ENCODE peak calls at places on chromosomes 16 and 17, in nine cellular contexts. Y is endothelial cell of umbilical vein, O is Panc1, P is bronchial epithelial cell, T is pancreas, A is cardiac fibroblast, R is IMR-90, W is tibial artery, V is BE2C. B is an unnamed sample.

GRCh38 chr17:5826384-5826783 is 242.1 kb upstream of the NLRP1 start:
- DNase-seq in P (peak), W (no peak), V (no peak), O (peak), T (no peak), R (peak), Y (peak), A (no peak), B (no peak)

GRCh38 chr16:89710709-89711564 is 9.4 kb upstream of the SPATA2L start:
- DNase-seq in O (no peak), Y (no peak), P (no peak), V (no peak), T (no peak), W (no peak), R (no peak), A (no peak), B (no peak)

GRCh38 chr16:21265104-21265825 is 12.8 kb downstream of the CRYM start:
- DNase-seq in O (no peak), W (no peak), A (no peak), T (no peak), Y (no peak), R (no peak), P (no peak), V (no peak), B (no peak)

GRCh38 chr17:15154618-15155017 is 110.5 kb downstream of the PMP22 start:
- DNase-seq in R (peak), W (no peak), V (no peak), O (no peak), T (no peak), Y (no peak), P (peak), A (peak), B (no peak)

GRCh38 chr17:69339937-69340336 is 13.0 kb upstream of the ABCA5 start:
- DNase-seq in T (no peak), V (no peak), Y (no peak), A (no peak), R (no peak), W (no peak), O (no peak), P (no peak), B (no peak)

GRCh38 chr16:72938426-72939164 is 109.3 kb downstream of the ZFHX3 start:
- DNase-seq in A (peak), R (peak), O (no peak), V (peak), Y (peak), T (peak), P (peak), W (peak), B (no peak)

GRCh38 chr17:58156839-58157803 is 8.9 kb downstream of the OR4D1 start:
- DNase-seq in Y (no peak), P (no peak), V (peak), W (no peak), T (no peak), O (no peak), A (peak), R (no peak), B (peak)

GRCh38 chr17:82358467-82359350 is at the start of gene TEX19:
- DNase-seq in P (no peak), A (no peak), T (no peak), Y (no peak), W (no peak), O (no peak), R (no peak), V (peak), B (peak)

GRCh38 chr17:33475594-33475993 is 182.5 kb upstream of the ASIC2 start:
- DNase-seq in Y (no peak), A (no peak), P (no peak), T (no peak), W (no peak), O (no peak), V (peak), R (no peak), B (no peak)

GRCh38 chr17:41026668-41027471 is at the start of gene KRTAP1-5:
- DNase-seq in O (no peak), T (no peak), Y (no peak), R (peak), A (peak), W (no peak), V (no peak), P (peak), B (no peak)

GRCh38 chr17:28725660-28726395 is at the start of gene TLCD1:
- DNase-seq in Y (peak), P (peak), V (peak), O (no peak), T (peak), A (peak), W (peak), R (peak), B (peak)

GRCh38 chr16:79169239-79169638 is 431.3 kb downstream of the MAF start:
- DNase-seq in O (no peak), A (no peak), Y (no peak), P (no peak), W (no peak), V (no peak), R (no peak), T (peak), B (no peak)

GRCh38 chr17:1727258-1727789 is 2.8 kb downstream of the WDR81 start:
- DNase-seq in T (no peak), Y (no peak), R (no peak), A (no peak), P (no peak), O (no peak), V (no peak), W (no peak), B (no peak)

GRCh38 chr17:1725642-1726511 is 1.4 kb downstream of the WDR81 start:
- DNase-seq in W (no peak), O (no peak), A (no peak), R (no peak), P (no peak), Y (no peak), T (peak), V (no peak), B (no peak)

GRCh38 chr17:1724351-1724868 is at the start of gene WDR81:
- DNase-seq in Y (peak), W (peak), O (no peak), V (peak), A (peak), R (peak), T (peak), P (peak), B (peak)

GRCh38 chr17:1726626-1727257 is 2.2 kb downstream of the WDR81 start:
- DNase-seq in Y (no peak), W (no peak), P (no peak), T (peak), V (no peak), A (no peak), O (no peak), R (no peak), B (no peak)

DNA sequence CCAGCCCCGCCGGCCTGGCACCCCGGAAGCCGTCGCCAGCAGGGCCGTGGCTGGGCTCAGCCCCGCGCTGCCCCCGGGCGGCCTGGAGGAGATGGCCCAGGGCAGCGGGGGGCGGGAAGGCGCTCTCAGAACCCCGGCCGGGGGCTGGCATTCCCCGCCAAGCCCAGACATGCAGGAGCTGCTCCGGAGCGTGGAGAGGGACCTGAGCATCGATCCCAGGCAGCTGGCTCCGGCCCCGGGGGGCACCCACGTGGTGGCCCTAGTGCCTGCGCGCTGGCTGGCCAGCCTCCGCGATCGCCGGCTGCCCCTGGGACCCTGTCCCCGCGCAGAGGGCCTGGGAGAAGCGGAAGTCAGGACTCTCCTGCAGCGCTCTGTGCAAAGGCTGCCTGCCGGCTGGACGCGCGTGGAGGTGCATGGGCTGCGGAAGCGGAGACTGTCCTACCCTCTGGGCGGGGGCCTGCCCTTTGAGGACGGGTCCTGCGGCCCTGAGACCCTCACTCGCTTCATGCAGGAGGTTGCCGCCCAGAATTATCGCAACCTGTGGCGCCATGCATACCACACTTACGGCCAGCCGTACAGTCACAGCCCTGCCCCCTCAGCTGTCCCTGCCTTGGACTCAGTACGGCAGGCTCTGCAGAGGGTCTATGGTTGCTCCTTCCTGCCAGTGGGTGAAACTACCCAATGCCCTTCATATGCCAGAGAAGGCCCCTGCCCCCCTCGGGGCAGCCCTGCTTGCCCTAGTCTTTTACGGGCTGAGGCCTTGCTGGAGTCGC is 551 bp downstream of the WDR81 start:
- DNase-seq in Y (no peak), O (no peak), W (peak), T (no peak), R (no peak), A (no peak), P (no peak), V (no peak), B (no peak)
- TF ChIP-seq CTCF in Y (no peak), O (no peak), W (no peak), T (no peak), R (peak), A (no peak), P (no peak), V (no peak), B (no peak)

GRCh38 chr17:18159551-18160120 is 24.0 kb upstream of the ALKBH5 start:
- DNase-seq in V (no peak), P (no peak), R (peak), W (no peak), T (no peak), A (no peak), Y (no peak), O (no peak), B (no peak)

GRCh38 chr17:18158022-18158600 is 25.5 kb upstream of the ALKBH5 start:
- DNase-seq in A (peak), T (peak), O (no peak), R (peak), Y (peak), W (peak), P (peak), V (peak), B (peak)

GRCh38 chr17:18160128-18160856 is 23.3 kb upstream of the ALKBH5 start:
- DNase-seq in Y (no peak), O (no peak), R (no peak), W (no peak), V (no peak), A (no peak), T (no peak), P (peak), B (no peak)

GRCh38 chr17:18163528-18163927 is 20.1 kb upstream of the ALKBH5 start:
- DNase-seq in A (no peak), T (no peak), R (no peak), V (no peak), O (no peak), Y (no peak), P (no peak), W (no peak), B (no peak)

DNA sequence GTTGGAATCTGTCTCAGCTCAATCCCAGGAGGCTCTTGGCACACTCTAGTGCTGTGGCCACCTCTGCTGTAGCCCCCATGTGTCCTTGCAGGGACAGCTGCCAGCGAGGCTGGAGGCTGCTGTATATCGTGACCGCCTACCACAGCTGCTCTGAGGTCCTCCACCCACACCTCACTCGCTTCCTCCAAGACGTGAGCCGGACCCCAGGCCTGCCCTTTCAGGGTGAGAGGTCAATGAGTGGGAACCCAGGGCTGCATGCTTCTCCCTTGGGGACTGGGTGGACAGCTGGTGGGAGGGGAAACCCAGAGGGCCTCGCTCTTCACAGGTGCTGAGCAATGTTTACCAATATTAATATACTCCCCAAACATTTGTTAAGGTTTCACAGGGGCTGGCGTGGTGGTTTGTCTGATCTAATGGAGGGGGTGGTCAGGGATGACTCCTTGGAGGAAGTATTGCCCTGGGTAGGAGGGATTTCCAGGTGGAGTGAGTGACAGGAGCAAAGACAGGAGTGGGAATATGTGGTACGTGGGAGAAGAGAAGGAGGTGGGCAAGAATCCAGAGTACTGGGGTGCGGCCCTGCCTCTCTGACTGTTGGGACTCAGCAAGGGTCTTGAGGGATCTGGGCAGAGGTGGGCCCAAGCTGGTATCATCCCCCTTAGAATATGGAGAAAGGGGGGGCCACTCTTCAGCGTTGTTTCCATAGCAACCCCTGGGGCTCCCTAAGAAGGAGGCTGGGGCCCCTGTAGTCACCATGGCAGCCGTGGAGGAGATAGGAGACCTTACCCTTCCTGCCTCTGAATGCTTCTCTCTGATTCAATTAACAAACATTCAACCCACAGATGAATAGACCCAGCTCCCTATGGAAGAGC is 22.2 kb upstream of the ALKBH5 start:
- DNase-seq in W (no peak), O (no peak), P (no peak), A (no peak), V (no peak), T (no peak), Y (no peak), R (peak), B (peak)
- TF ChIP-seq CTCF in W (no peak), O (no peak), P (no peak), A (no peak), V (no peak), T (no peak), Y (no peak), R (no peak), B (no peak)

DNA sequence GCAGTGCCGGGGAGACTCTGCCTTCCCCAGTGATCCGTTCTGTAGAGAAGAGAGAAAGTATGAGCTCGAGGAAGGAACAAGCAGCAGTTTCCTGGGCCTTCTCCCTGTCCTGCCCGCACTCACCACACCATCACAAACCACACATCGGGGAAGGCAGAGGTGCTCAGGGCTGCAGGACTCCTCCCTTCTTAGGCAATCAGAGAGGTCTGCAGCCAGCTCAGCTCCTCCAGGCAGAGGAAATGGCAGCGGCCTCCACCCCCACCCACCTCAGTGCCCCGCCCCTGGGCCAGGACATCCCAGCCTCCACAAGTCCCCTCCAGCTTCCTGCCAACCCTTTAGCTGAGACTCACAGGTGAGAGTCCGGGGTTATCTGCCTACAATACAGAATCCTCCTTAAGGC is 2.0 kb downstream of the ZNF319 start:
- DNase-seq in V (peak), P (peak), Y (no peak), O (no peak), R (no peak), A (peak), T (no peak), W (no peak), B (no peak)
- TF ChIP-seq CTCF in V (no peak), P (no peak), Y (no peak), O (no peak), R (no peak), A (no peak), T (no peak), W (no peak), B (no peak)

GRCh38 chr16:303760-304505 is 21.0 kb downstream of the PDIA2 start:
- DNase-seq in V (no peak), A (peak), P (no peak), W (no peak), T (no peak), Y (no peak), O (no peak), R (no peak), B (no peak)
- TF ChIP-seq CTCF in V (peak), A (peak), P (no peak), W (no peak), T (no peak), Y (no peak), O (no peak), R (no peak), B (no peak)

GRCh38 chr16:31458073-31458834 is 1.0 kb upstream of the ARMC5 start:
- DNase-seq in P (peak), Y (peak), V (peak), O (no peak), W (peak), R (peak), A (peak), T (peak), B (peak)
- TF ChIP-seq CTCF in P (peak), Y (peak), V (no peak), O (no peak), W (no peak), R (peak), A (no peak), T (no peak), B (no peak)

GRCh38 chr16:1923299-1924034 is 5.3 kb upstream of the HS3ST6 start:
- DNase-seq in O (no peak), R (no peak), Y (peak), A (peak), P (no peak), T (no peak), V (peak), W (no peak), B (no peak)
- TF ChIP-seq CTCF in O (no peak), R (peak), Y (peak), A (peak), P (peak), T (no peak), V (peak), W (no peak), B (peak)

DNA sequence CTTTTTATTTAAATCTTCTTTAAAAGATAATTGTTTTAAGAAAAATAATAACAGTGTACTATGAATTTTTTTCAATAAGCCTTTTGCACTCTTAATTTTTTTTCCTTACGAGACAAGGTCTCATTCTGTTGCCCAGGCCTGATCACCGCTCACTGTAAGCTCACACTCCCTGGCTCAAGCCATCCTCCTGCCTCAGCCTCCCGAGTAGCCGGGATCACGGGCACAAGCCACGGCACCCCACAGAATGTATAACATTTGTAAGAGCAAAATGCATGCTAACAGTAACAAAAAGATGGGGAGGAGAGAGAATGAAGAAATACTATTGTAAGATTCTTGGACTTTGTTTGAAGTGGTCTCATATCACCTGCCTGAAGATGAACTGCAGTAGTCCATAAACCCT is 126.9 kb upstream of the CHMP6 start:
- DNase-seq in R (no peak), P (no peak), Y (no peak), O (no peak), A (no peak), T (no peak), V (no peak), W (no peak), B (no peak)
- TF ChIP-seq CTCF in R (no peak), P (no peak), Y (no peak), O (no peak), A (no peak), T (no peak), V (no peak), W (no peak), B (no peak)

GRCh38 chr16:11327277-11328171 is 17.7 kb upstream of the RMI2 start:
- DNase-seq in T (no peak), P (no peak), W (no peak), Y (no peak), O (no peak), A (peak), V (no peak), R (no peak), B (peak)

GRCh38 chr16:11326737-11327276 is 18.5 kb upstream of the RMI2 start:
- DNase-seq in V (no peak), R (no peak), P (no peak), Y (no peak), A (no peak), T (no peak), O (no peak), W (no peak), B (no peak)

GRCh38 chr16:11329891-11330290 is 15.4 kb upstream of the RMI2 start:
- DNase-seq in A (no peak), O (no peak), V (no peak), T (no peak), W (no peak), Y (no peak), R (no peak), P (no peak), B (no peak)

GRCh38 chr16:11329080-11329491 is 16.2 kb upstream of the RMI2 start:
- DNase-seq in R (peak), O (no peak), V (no peak), A (no peak), P (no peak), W (no peak), T (no peak), Y (no peak), B (peak)

DNA sequence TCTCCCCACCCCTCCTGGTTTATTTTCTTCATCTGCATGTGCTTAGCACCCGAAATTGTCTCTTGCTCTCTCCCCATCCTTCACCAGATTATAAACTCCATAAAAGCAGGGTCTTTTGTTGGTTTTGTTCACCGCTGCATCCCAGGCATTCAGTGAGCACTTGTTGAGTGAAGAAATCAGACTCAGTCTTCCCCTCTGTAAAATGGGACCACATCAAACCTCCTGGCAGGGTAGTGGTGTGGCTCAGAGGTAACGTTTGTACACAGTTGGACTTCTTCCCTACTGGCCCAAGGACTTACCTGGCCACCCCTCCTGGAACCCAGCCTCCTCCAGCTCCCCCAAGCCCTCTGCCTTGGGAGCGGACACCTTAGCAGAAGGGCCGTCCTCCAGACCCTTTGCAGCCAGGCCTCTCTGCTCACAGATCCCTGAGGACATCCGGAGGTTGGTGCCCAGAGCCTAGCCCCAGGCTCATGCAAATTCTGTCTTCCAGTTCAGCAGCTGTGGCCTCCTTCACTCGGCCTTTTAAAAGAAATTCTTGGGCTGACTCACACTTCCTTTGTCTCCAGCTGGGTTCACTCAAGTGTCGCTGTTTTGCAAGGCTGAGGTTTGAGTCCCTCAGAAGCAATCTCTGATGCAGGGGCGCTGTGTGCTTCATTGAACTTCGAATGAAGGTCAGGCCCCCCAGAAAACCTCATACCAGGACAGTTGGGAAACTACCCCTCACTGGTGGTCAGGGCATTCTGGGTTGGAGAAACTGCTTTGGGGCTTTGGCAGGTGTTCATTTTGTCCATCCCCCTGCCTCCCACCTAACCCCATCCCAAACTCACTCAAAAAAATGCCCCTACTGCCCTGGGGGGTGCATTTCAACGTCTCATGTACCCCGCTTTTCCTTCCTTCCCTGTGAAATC is 16.8 kb upstream of the RMI2 start:
- DNase-seq in Y (peak), A (peak), R (peak), W (peak), O (peak), T (peak), P (peak), V (no peak), B (peak)
- TF ChIP-seq CTCF in Y (no peak), A (no peak), R (no peak), W (no peak), O (no peak), T (no peak), P (no peak), V (no peak), B (no peak)